ENCODE peak calls at places on chromosomes 3 and 15, in ten cellular contexts. F is AG10803, O is IMR-90, G is AG04449, I is omental fat pad, J is RWPE1, K is HL-60, N is endothelial cell, D is foreskin fibroblast, Y is H9. L is an unnamed sample.

GRCh38 chr3:193974147-193974546 is 161.8 kb upstream of the HES1 start:
- DNase-seq in G (peak; percentile 9), I (no peak), J (no peak), D (peak; percentile 30), Y (no peak), F (peak; percentile 65), N (no peak), K (no peak), O (peak; percentile 42), L (peak; percentile 77)

GRCh38 chr3:157100997-157101396 is 59.0 kb downstream of the CCNL1 start:
- DNase-seq in Y (no peak), K (no peak), G (no peak), I (no peak), N (no peak), O (peak; percentile 55), F (peak; percentile 46), D (no peak), J (no peak), L (no peak)

GRCh38 chr3:39154323-39155021 is 1.1 kb upstream of the CSRNP1 start:
- DNase-seq in Y (peak; percentile 94), D (no peak), N (peak; percentile 58), J (no peak), I (no peak), G (no peak), K (no peak), F (no peak), O (no peak), L (peak; percentile 13)

GRCh38 chr3:3603351-3603750 is 195.9 kb upstream of the LRRN1 start:
- DNase-seq in J (no peak), I (no peak), Y (no peak), G (no peak), K (no peak), F (no peak), D (no peak), N (no peak), O (no peak), L (no peak)

GRCh38 chr3:191521055-191521454 is 60.1 kb downstream of the PYDC2 start:
- DNase-seq in F (no peak), O (no peak), Y (no peak), I (no peak), J (no peak), N (no peak), K (no peak), G (no peak), D (no peak), L (no peak)

GRCh38 chr15:72155021-72155621 is 36.9 kb downstream of the SENP8 start:
- DNase-seq in O (peak; percentile 6), K (no peak), N (no peak), I (peak; percentile 36), J (peak; percentile 81), Y (no peak), G (no peak), D (peak; percentile 12), F (peak; percentile 37), L (peak; percentile 54)

GRCh38 chr3:43522702-43523362 is 99.0 kb downstream of the ANO10 start:
- DNase-seq in I (no peak), Y (no peak), G (no peak), N (no peak), J (no peak), K (no peak), D (no peak), F (no peak), O (peak; percentile 73), L (no peak)

GRCh38 chr3:94811836-94812235 is 749.0 kb downstream of the NSUN3 start:
- DNase-seq in I (no peak), K (no peak), O (no peak), D (no peak), F (no peak), G (no peak), J (no peak), Y (no peak), N (no peak), L (no peak)

GRCh38 chr15:76206325-76206976 is 104.8 kb downstream of the ETFA start:
- DNase-seq in K (no peak), D (no peak), J (peak; percentile 65), O (peak; percentile 31), G (no peak), F (peak; percentile 33), N (no peak), I (no peak), Y (no peak), L (peak; percentile 69)

GRCh38 chr3:5019411-5020261 is 40.4 kb downstream of the BHLHE40 start:
- DNase-seq in Y (no peak), D (no peak), N (no peak), F (no peak), K (no peak), J (no peak), O (no peak), G (no peak), I (no peak), L (no peak)

GRCh38 chr3:10783360-10784346 is 32.4 kb upstream of the SLC6A11 start:
- DNase-seq in K (no peak), I (no peak), N (peak; percentile 57), O (peak; percentile 22), Y (no peak), J (peak; percentile 34), G (no peak), D (peak; percentile 9), F (peak; percentile 19), L (peak; percentile 52)

GRCh38 chr3:115363071-115363470 is 216.0 kb upstream of the ZBTB20 start:
- DNase-seq in Y (no peak), I (no peak), G (no peak), O (peak; percentile 41), F (no peak), D (no peak), N (no peak), K (no peak), J (no peak), L (no peak)

GRCh38 chr3:49625971-49626640 is 48.0 kb upstream of the APEH start:
- DNase-seq in O (peak; percentile 16), J (no peak), D (no peak), Y (no peak), I (no peak), N (no peak), F (peak; percentile 43), K (no peak), G (no peak), L (no peak)

GRCh38 chr3:139434764-139435291 is 41.5 kb downstream of the RBP2 start:
- DNase-seq in I (no peak), K (peak; percentile 14), F (peak; percentile 76), G (peak; percentile 19), D (peak; percentile 43), J (peak; percentile 64), O (peak; percentile 28), N (no peak), Y (no peak), L (no peak)

GRCh38 chr3:31687020-31687802 is 154.5 kb downstream of the STT3B start:
- DNase-seq in D (no peak), I (no peak), F (no peak), Y (no peak), J (no peak), O (no peak), N (no peak), G (no peak), K (no peak), L (no peak)

GRCh38 chr3:119322523-119323400 is 28.6 kb downstream of the ARHGAP31 start:
- DNase-seq in I (peak; percentile 60), O (peak; percentile 79), Y (peak; percentile 83), G (no peak), F (peak; percentile 76), D (peak; percentile 81), K (peak; percentile 76), N (peak; percentile 70), J (peak; percentile 36), L (peak; percentile 92)
- TF ChIP-seq CTCF in I (no peak), O (no peak), Y (peak; percentile 44), G (peak; percentile 0), F (no peak), D (peak; percentile 4), K (no peak), N (no peak), J (no peak), L (no peak)

DNA sequence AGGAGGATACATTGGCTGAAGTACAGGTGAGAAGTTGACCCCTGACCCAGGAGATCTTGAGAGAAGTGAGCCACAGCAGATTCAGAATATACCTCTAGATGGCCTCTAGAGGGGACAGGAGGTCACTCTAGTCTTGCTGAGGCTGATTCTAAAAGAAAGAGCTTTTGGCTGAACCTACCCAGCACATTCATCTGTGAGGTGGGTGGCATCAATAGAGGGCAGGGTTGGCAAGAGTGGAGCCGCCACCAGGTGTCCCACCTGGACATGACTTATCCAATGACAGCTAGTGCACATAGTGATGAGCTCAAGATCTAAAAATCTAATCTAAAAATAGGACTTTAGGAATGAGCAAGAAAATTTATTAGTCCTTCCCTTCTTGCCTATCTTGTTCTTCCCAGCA is 51.6 kb downstream of the CYP19A1 start:
- DNase-seq in F (no peak), I (no peak), J (no peak), O (no peak), D (no peak), K (no peak), Y (peak; percentile 34), G (no peak), N (no peak), L (no peak)
- TF ChIP-seq CTCF in F (no peak), I (no peak), J (no peak), O (no peak), D (no peak), K (no peak), Y (peak; percentile 50), G (no peak), N (no peak), L (no peak)

DNA sequence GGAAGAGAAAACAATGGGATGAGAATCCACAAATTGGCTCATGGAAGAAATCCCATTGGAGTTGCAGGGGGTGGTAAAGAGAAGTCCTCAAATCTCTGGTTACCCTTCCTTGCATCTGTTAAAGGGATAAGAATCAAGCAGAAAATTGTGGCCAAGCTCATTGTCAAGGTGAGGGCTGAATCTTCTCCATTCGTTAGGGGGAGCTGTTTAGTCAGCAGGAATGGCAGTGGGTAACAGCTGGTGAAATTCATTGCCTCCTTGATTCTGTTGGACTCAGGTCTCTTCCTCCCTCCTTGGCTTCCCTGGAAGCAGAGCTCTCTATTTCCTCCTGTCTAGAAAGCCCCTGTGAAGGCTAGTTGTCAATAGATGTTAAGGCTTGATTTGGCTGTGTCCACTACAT is 343.1 kb upstream of the SEMA6D start:
- DNase-seq in I (no peak), O (peak; percentile 42), F (peak; percentile 5), G (no peak), N (peak; percentile 5), K (no peak), D (peak; percentile 29), J (peak; percentile 7), Y (peak; percentile 46), L (peak; percentile 50)
- TF ChIP-seq CTCF in I (no peak), O (peak; percentile 59), F (peak; percentile 43), G (peak; percentile 57), N (no peak), K (peak; percentile 8), D (peak; percentile 55), J (no peak), Y (peak; percentile 72), L (peak; percentile 66)

GRCh38 chr3:113819866-113820265 is 18.7 kb upstream of the GRAMD1C start:
- DNase-seq in O (no peak), Y (no peak), F (no peak), K (no peak), D (no peak), G (no peak), I (no peak), N (no peak), J (no peak), L (no peak)

GRCh38 chr3:113828605-113829004 is 10.0 kb upstream of the GRAMD1C start:
- DNase-seq in Y (no peak), K (no peak), N (no peak), F (no peak), O (no peak), D (no peak), I (no peak), J (no peak), G (no peak), L (no peak)

GRCh38 chr3:113829576-113830354 is 8.8 kb upstream of the GRAMD1C start:
- DNase-seq in G (no peak), N (no peak), J (no peak), O (no peak), D (no peak), K (no peak), Y (no peak), F (no peak), I (no peak), L (no peak)

GRCh38 chr3:113825090-113825489 is 13.5 kb upstream of the GRAMD1C start:
- DNase-seq in F (no peak), Y (no peak), J (no peak), N (no peak), K (no peak), I (no peak), G (no peak), O (peak; percentile 9), D (no peak), L (peak; percentile 25)
- TF ChIP-seq CTCF in F (peak; percentile 40), Y (peak; percentile 53), J (no peak), N (peak; percentile 41), K (no peak), I (no peak), G (peak; percentile 16), O (peak; percentile 5), D (peak; percentile 6), L (peak; percentile 28)